ENCODE peak calls at places on chromosomes 5 and 9, in six cellular contexts. T is ureter; C is posterior cingulate gyrus; V is adrenal gland; W is stimulated activated CD4-positive, alpha-beta T cell treated with anti-CD3 and anti-CD28 coated beads, TNF-alpha, amount 100 ng/mL, for 4 hours; A is NCI-H526 treated with DMSO at 0.1 percent for 48 hours. E is an unnamed sample.

GRCh38 chr5:176631383-176631970 is 1.0 kb downstream of the EIF4E1B start:
- DNase-seq in T (no peak), A (no peak), W (no peak), C (no peak), V (no peak), E (no peak)

GRCh38 chr5:148984333-148984732 is 78.5 kb downstream of the SH3TC2 start:
- DNase-seq in A (no peak), W (no peak), C (no peak), V (no peak), T (no peak), E (no peak)

GRCh38 chr5:102154291-102154690 is 141.8 kb downstream of the SLCO4C1 start:
- DNase-seq in V (no peak), C (no peak), A (no peak), T (no peak), W (no peak), E (no peak)

GRCh38 chr9:10411272-10411671 is 201.5 kb downstream of the PTPRD start:
- DNase-seq in C (no peak), W (no peak), A (no peak), T (no peak), V (no peak), E (no peak)

GRCh38 chr9:106980551-106981101 is 117.7 kb downstream of the ZNF462 start:
- DNase-seq in V (no peak), C (peak), T (no peak), W (no peak), A (no peak), E (no peak)

GRCh38 chr9:33289501-33289900 is 815 bp upstream of the NFX1 start:
- DNase-seq in V (peak), C (no peak), W (no peak), T (peak), A (no peak), E (peak)

GRCh38 chr9:95588724-95589282 is 72.0 kb upstream of the PTCH1 start:
- DNase-seq in C (no peak), T (no peak), V (no peak), A (no peak), W (no peak), E (no peak)

GRCh38 chr5:35598707-35599370 is 18.8 kb upstream of the SPEF2 start:
- DNase-seq in T (no peak), C (no peak), W (no peak), V (no peak), A (peak), E (peak)

GRCh38 chr9:71921190-71921814 is 9.9 kb downstream of the C9orf85 start:
- DNase-seq in W (no peak), V (no peak), C (no peak), T (no peak), A (no peak), E (no peak)

GRCh38 chr5:135891804-135892203 is 3.8 kb downstream of the IL9 start:
- DNase-seq in W (no peak), T (no peak), V (no peak), C (no peak), A (no peak), E (no peak)

GRCh38 chr9:101727621-101728524 is 10.6 kb downstream of the GRIN3A start:
- DNase-seq in C (peak), V (no peak), T (no peak), A (peak), W (no peak), E (peak)

GRCh38 chr5:36877667-36878420 is 1.3 kb downstream of the NIPBL start:
- DNase-seq in T (no peak), C (no peak), W (no peak), V (no peak), A (peak), E (no peak)

GRCh38 chr5:140287776-140288521 is 15.0 kb downstream of the PFDN1 start:
- DNase-seq in A (peak), T (no peak), C (no peak), V (no peak), W (no peak), E (no peak)

GRCh38 chr9:89278997-89279739 is 31.8 kb upstream of the CKS2 start:
- DNase-seq in V (peak), A (no peak), W (no peak), T (no peak), C (no peak), E (no peak)

GRCh38 chr5:39157679-39158078 is 61.7 kb downstream of the FYB1 start:
- DNase-seq in V (no peak), A (no peak), C (no peak), W (no peak), T (no peak), E (no peak)